ENCODE peak calls at places on chromosomes 7 and 10, in eight cellular contexts. A is fibroblast of the aortic adventitia; N is Peyer's patch; X is IMR-90; V is left ventricle myocardium inferior; H is CD4-positive, alpha-beta memory T cell; F is HFF-Myc; Y is MM.1S. B is an unnamed sample.

GRCh38 chr7:51011710-51012350 is 229.1 kb upstream of the GRB10 start:
- DNase-seq in X (no peak), A (no peak), Y (no peak), N (no peak), F (no peak), H (peak), V (no peak), B (no peak)

GRCh38 chr10:91206427-91206826 is 14.0 kb upstream of the PCGF5 start:
- DNase-seq in F (no peak), H (no peak), X (no peak), N (no peak), A (no peak), Y (no peak), V (no peak), B (no peak)

GRCh38 chr7:82167568-82168314 is 275.8 kb downstream of the CACNA2D1 start:
- DNase-seq in V (no peak), N (no peak), H (no peak), Y (no peak), F (no peak), X (no peak), A (peak), B (no peak)

GRCh38 chr7:73429218-73429617 is 4.4 kb upstream of the FZD9 start:
- DNase-seq in Y (no peak), X (peak), F (no peak), A (no peak), N (no peak), H (no peak), V (no peak), B (no peak)

GRCh38 chr7:69412331-69413146 is 185.7 kb upstream of the AUTS2 start:
- DNase-seq in F (no peak), N (no peak), X (no peak), Y (no peak), A (no peak), V (peak), H (no peak), B (no peak)

GRCh38 chr7:36115448-36116321 is 37.4 kb upstream of the EEPD1 start:
- DNase-seq in X (peak), V (peak), A (peak), N (peak), Y (no peak), H (peak), F (peak), B (peak)

GRCh38 chr10:123663522-123663921 is 2.6 kb upstream of the GPR26 start:
- DNase-seq in F (no peak), H (no peak), Y (no peak), X (no peak), A (no peak), V (no peak), N (no peak), B (no peak)

GRCh38 chr10:129545257-129545656 is 78.2 kb downstream of the MGMT start:
- DNase-seq in Y (no peak), X (peak), F (no peak), V (no peak), H (no peak), N (no peak), A (peak), B (no peak)

GRCh38 chr10:11440250-11441150 is 170.9 kb downstream of the USP6NL start:
- DNase-seq in N (no peak), A (no peak), X (no peak), H (no peak), F (no peak), Y (no peak), V (no peak), B (no peak)

GRCh38 chr7:137080516-137081203 is 212.2 kb downstream of the CHRM2 start:
- DNase-seq in X (peak), A (no peak), V (no peak), N (no peak), F (peak), H (no peak), Y (no peak), B (no peak)

GRCh38 chr10:77504870-77505257 is 132.7 kb downstream of the KCNMA1 start:
- DNase-seq in F (no peak), V (no peak), H (no peak), X (peak), A (no peak), Y (no peak), N (no peak), B (no peak)

GRCh38 chr10:131442271-131442670 is 130.8 kb upstream of the TCERG1L start:
- DNase-seq in X (no peak), F (no peak), A (no peak), V (no peak), H (no peak), N (no peak), Y (no peak), B (no peak)

GRCh38 chr7:18895456-18895855 is 222.0 kb downstream of the TWIST1 start:
- DNase-seq in H (no peak), A (peak), N (no peak), V (no peak), F (no peak), X (peak), Y (no peak), B (no peak)

GRCh38 chr7:94620703-94621118 is 35.2 kb downstream of the SGCE start:
- DNase-seq in F (peak), Y (peak), A (peak), H (peak), V (peak), X (peak), N (peak), B (peak)

GRCh38 chr7:89780291-89780690 is 374.0 kb upstream of the STEAP1 start:
- DNase-seq in N (no peak), V (no peak), Y (no peak), A (no peak), X (no peak), F (no peak), H (no peak), B (no peak)

GRCh38 chr10:33215154-33215553 is 119.3 kb downstream of the NRP1 start:
- DNase-seq in A (peak), X (peak), N (no peak), Y (no peak), F (no peak), V (no peak), H (no peak), B (no peak)

GRCh38 chr10:72229261-72230251 is 13.5 kb upstream of the ASCC1 start:
- DNase-seq in V (no peak), Y (no peak), N (no peak), H (no peak), A (peak), F (no peak), X (peak), B (no peak)
- H3K4me3 ChIP-seq in V (no peak), Y (no peak), N (no peak), H (no peak), A (no peak), F (no peak), X (no peak), B (no peak)

GRCh38 chr10:3100856-3101640 is 33.7 kb downstream of the PFKP start:
- DNase-seq in H (no peak), A (no peak), F (no peak), X (no peak), V (no peak), N (no peak), Y (no peak), B (no peak)

GRCh38 chr10:3099291-3100092 is 32.1 kb downstream of the PFKP start:
- DNase-seq in V (no peak), Y (no peak), N (no peak), A (peak), F (no peak), X (peak), H (no peak), B (no peak)

GRCh38 chr10:3098689-3099088 is 31.3 kb downstream of the PFKP start:
- DNase-seq in N (no peak), Y (no peak), A (no peak), H (no peak), F (no peak), X (no peak), V (no peak), B (no peak)

GRCh38 chr10:3102721-3103410 is 35.5 kb downstream of the PFKP start:
- DNase-seq in A (peak), X (peak), F (no peak), H (no peak), N (no peak), Y (no peak), V (no peak), B (no peak)

DNA sequence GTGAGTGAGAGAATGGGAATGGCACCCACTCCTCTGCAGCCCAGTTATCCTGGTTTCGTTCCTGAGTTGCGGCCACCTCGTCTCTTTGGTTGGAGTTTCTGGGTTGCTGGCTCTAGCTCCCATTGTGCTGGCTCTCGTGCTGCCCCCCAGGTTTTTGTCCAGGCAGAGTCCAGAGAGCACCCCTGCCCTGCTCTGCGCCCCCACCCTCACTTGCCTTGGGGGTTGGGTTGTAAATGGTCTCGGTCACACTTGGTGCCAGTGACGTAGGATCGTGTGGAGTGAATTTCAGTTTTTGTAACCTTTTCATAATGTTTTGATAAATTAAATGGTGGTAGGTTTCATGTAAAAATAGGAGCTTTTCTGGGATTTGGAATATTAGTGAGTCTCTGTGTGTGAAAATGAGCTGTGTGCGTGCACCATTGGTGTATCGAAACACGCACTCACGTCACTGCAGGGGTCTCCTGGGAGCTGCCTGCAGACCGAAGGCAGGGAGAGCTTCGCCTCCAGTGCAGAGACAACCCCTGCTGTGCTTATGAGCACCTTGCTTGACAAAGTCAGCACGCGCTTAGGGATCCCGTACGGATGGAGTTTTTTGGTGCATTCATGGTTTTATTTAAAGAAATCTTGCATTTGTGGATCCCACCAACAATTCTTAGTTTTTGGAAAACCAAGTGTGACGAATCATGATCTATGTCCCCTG is 32.9 kb downstream of the PFKP start:
- DNase-seq in N (no peak), X (no peak), Y (no peak), F (no peak), H (no peak), V (no peak), A (no peak), B (no peak)
- H3K4me3 ChIP-seq in N (no peak), X (no peak), Y (no peak), F (no peak), H (no peak), V (no peak), A (no peak), B (no peak)

GRCh38 chr7:28955356-28955722 is 2.8 kb downstream of the TRIL start:
- DNase-seq in N (no peak), Y (no peak), F (no peak), A (no peak), V (no peak), X (no peak), H (no peak), B (no peak)
- H3K4me3 ChIP-seq in N (no peak), Y (no peak), F (no peak), A (no peak), V (peak), X (no peak), H (no peak), B (no peak)

GRCh38 chr10:44976352-44977198 is 2.0 kb downstream of the DEPP1 start:
- DNase-seq in X (no peak), H (no peak), Y (no peak), N (no peak), V (no peak), A (peak), F (no peak), B (no peak)

GRCh38 chr10:44979281-44980181 is 922 bp upstream of the DEPP1 start:
- DNase-seq in Y (no peak), F (no peak), X (no peak), V (no peak), N (no peak), A (no peak), H (no peak), B (no peak)

GRCh38 chr10:44978570-44979280 is at the start of gene DEPP1:
- DNase-seq in V (peak), F (no peak), X (peak), N (peak), A (peak), Y (peak), H (no peak), B (no peak)

GRCh38 chr10:44977287-44978212 is 1.1 kb downstream of the DEPP1 start:
- DNase-seq in Y (no peak), V (no peak), X (no peak), N (no peak), H (no peak), A (no peak), F (no peak), B (no peak)

GRCh38 chr10:44978213-44978569 is 418 bp downstream of the DEPP1 start:
- DNase-seq in X (no peak), H (no peak), Y (no peak), V (no peak), F (no peak), A (no peak), N (no peak), B (no peak)
- H3K4me3 ChIP-seq in X (peak), H (no peak), Y (peak), V (peak), F (no peak), A (peak), N (peak), B (peak)

DNA sequence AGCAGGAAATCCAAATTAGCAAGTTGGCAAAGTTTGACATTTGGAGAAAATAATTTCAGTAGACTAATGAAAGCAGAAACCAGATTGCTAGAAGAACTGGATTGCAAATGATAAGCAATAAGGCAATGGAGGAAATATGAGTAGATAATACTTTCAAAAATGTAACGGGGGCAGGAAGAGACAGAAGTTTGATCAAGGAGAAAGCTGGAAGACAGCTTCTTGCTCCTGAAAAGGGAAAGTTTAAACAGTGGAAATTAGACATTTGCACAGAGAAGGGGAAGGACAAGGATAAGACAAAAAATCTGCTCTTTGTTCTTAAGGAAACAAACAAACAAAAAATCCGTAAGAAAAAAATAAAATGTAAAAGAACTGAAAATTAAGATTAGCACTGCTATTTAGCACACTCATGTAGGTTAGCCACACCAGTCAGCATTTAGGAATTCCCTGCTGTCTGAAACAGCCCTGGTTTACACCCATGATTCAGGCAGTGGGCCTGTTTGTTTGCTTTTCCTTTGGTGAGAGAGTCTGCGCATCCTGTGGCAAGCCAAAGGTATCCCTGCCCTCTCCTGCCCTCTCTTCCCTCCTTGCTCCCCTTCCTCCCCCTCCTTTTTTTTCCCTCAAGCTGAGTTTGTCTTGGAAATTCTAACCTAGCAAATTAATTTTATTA is 104.3 kb upstream of the CAV2 start:
- DNase-seq in V (no peak), Y (no peak), H (no peak), X (peak), A (peak), F (peak), N (no peak), B (no peak)
- H3K4me3 ChIP-seq in V (no peak), Y (no peak), H (no peak), X (no peak), A (no peak), F (no peak), N (no peak), B (no peak)

GRCh38 chr10:125692932-125693847 is 10.2 kb upstream of the TEX36 start:
- DNase-seq in F (peak), V (no peak), Y (no peak), N (no peak), H (no peak), X (peak), A (peak), B (no peak)

GRCh38 chr10:125694874-125695273 is 11.9 kb upstream of the TEX36 start:
- DNase-seq in A (peak), Y (no peak), F (no peak), H (no peak), X (peak), V (no peak), N (no peak), B (no peak)

GRCh38 chr10:125689955-125690569 is 7.1 kb upstream of the TEX36 start:
- DNase-seq in Y (no peak), H (no peak), V (no peak), F (no peak), N (no peak), A (no peak), X (no peak), B (no peak)

GRCh38 chr10:125691160-125691981 is 8.4 kb upstream of the TEX36 start:
- DNase-seq in V (no peak), X (no peak), Y (no peak), H (no peak), A (no peak), F (peak), N (no peak), B (no peak)

GRCh38 chr10:125692246-125692931 is 9.4 kb upstream of the TEX36 start:
- DNase-seq in A (peak), H (no peak), X (peak), V (no peak), N (no peak), F (no peak), Y (no peak), B (no peak)
- H3K4me3 ChIP-seq in A (no peak), H (no peak), X (no peak), V (no peak), N (no peak), F (no peak), Y (no peak), B (no peak)

GRCh38 chr10:133390597-133391248 is 3.2 kb upstream of the MTG1 start:
- DNase-seq in N (peak), V (no peak), H (no peak), X (no peak), Y (no peak), A (no peak), F (no peak), B (no peak)

GRCh38 chr10:133391249-133391635 is 2.7 kb upstream of the MTG1 start:
- DNase-seq in Y (no peak), V (no peak), X (no peak), N (no peak), A (no peak), H (no peak), F (no peak), B (no peak)

GRCh38 chr10:133394064-133394663 is at the start of gene MTG1:
- DNase-seq in Y (peak), A (peak), H (peak), N (peak), X (peak), V (peak), F (peak), B (peak)

GRCh38 chr10:133393401-133394063 is 425 bp upstream of the MTG1 start:
- DNase-seq in V (no peak), N (no peak), F (no peak), A (no peak), Y (no peak), H (no peak), X (no peak), B (no peak)

DNA sequence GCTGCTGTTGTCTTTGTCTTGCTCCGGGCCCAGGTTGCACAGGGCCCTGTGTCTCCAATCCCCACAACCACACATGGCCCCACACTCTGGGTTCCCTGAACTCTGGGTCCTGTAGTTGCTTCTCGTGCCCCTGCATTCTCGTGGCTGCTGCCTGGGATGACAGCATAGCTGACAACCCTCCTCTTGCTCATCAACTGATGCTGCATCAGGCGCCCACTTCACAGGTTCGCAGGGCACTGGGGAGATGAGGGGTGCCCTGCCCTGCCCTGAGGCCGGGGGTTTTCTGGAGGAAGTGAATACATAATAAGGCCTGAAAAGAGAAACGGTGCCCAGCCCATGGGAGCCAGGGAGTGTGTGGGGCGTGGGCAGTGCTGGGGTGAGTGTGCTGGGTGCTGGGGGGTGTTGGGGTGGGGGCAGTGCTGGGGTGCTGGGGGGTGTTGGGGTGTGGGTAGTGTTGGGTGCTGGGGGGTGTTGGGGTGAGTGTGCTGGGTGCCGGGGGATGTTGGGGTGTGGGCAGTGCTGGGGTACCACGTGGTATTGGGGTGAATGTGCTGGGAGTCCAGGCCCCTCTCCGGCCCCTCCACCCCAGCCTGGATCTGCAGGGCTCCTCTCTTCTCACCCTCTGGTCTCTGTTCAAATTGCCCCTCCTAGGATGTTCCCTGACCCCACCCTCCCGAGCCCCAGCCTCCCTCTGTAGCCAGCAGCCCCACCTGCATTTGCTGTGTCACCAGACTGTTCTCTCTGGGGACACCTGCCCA is 2.0 kb upstream of the MTG1 start:
- DNase-seq in N (no peak), H (peak), F (no peak), A (no peak), V (no peak), Y (no peak), X (no peak), B (no peak)
- H3K4me3 ChIP-seq in N (no peak), H (no peak), F (no peak), A (no peak), V (no peak), Y (no peak), X (no peak), B (peak)

B was measured in GM12864.